ENCODE peak calls at places on chromosomes 16 and 17, in eight cellular contexts. One of them, this sample, is unnamed.

GRCh38 chr16:71721066-71721740 is 3.3 kb downstream of the PHLPP2 start:
- DNase-seq in DMS153: no peak
- DNase-seq in stimulated activated CD8-positive, alpha-beta memory T cell treated with anti-CD3 and anti-CD28 coated beads, Interleukin-4, amount 100 ng/mL, for 1 hour: no peak
- DNase-seq in H7: no peak
- DNase-seq in NCI-H460: no peak
- DNase-seq in NCI-H1048: no peak
- DNase-seq in effector memory CD4-positive, alpha-beta T cell: no peak
- DNase-seq in GM19239: no peak
- DNase-seq in this sample: no peak

GRCh38 chr17:51710289-51710979 is 448.1 kb downstream of the CA10 start:
- DNase-seq in DMS153: no peak
- DNase-seq in stimulated activated CD8-positive, alpha-beta memory T cell treated with anti-CD3 and anti-CD28 coated beads, Interleukin-4, amount 100 ng/mL, for 1 hour: no peak
- DNase-seq in H7: no peak
- DNase-seq in NCI-H460: no peak
- DNase-seq in NCI-H1048: no peak
- DNase-seq in effector memory CD4-positive, alpha-beta T cell: no peak
- DNase-seq in GM19239: no peak
- DNase-seq in this sample: no peak

GRCh38 chr17:70369296-70369855 is 200.0 kb downstream of the KCNJ2 start:
- DNase-seq in DMS153: no peak
- DNase-seq in stimulated activated CD8-positive, alpha-beta memory T cell treated with anti-CD3 and anti-CD28 coated beads, Interleukin-4, amount 100 ng/mL, for 1 hour: no peak
- DNase-seq in H7: no peak
- DNase-seq in NCI-H460: no peak
- DNase-seq in NCI-H1048: no peak
- DNase-seq in effector memory CD4-positive, alpha-beta T cell: no peak
- DNase-seq in GM19239: no peak
- DNase-seq in this sample: no peak

GRCh38 chr17:77875881-77876509 is 82.5 kb upstream of the TNRC6C start:
- DNase-seq in DMS153: no peak
- DNase-seq in stimulated activated CD8-positive, alpha-beta memory T cell treated with anti-CD3 and anti-CD28 coated beads, Interleukin-4, amount 100 ng/mL, for 1 hour: no peak
- DNase-seq in H7: no peak
- DNase-seq in NCI-H460: peak; percentile 88
- DNase-seq in NCI-H1048: no peak
- DNase-seq in effector memory CD4-positive, alpha-beta T cell: no peak
- DNase-seq in GM19239: no peak
- DNase-seq in this sample: peak; percentile 87

GRCh38 chr17:19387921-19388521 is 1.0 kb upstream of the MFAP4 start:
- DNase-seq in DMS153: no peak
- DNase-seq in stimulated activated CD8-positive, alpha-beta memory T cell treated with anti-CD3 and anti-CD28 coated beads, Interleukin-4, amount 100 ng/mL, for 1 hour: no peak
- DNase-seq in H7: no peak
- DNase-seq in NCI-H460: no peak
- DNase-seq in NCI-H1048: no peak
- DNase-seq in effector memory CD4-positive, alpha-beta T cell: no peak
- DNase-seq in GM19239: no peak
- DNase-seq in this sample: peak; percentile 78

GRCh38 chr17:64739316-64740058 is 77.4 kb upstream of the SMURF2 start:
- DNase-seq in DMS153: no peak
- DNase-seq in stimulated activated CD8-positive, alpha-beta memory T cell treated with anti-CD3 and anti-CD28 coated beads, Interleukin-4, amount 100 ng/mL, for 1 hour: no peak
- DNase-seq in H7: no peak
- DNase-seq in NCI-H460: no peak
- DNase-seq in NCI-H1048: no peak
- DNase-seq in effector memory CD4-positive, alpha-beta T cell: no peak
- DNase-seq in GM19239: no peak
- DNase-seq in this sample: peak; percentile 80

GRCh38 chr17:35259001-35259400 is 16.1 kb downstream of the SLFN5 start:
- DNase-seq in DMS153: no peak
- DNase-seq in stimulated activated CD8-positive, alpha-beta memory T cell treated with anti-CD3 and anti-CD28 coated beads, Interleukin-4, amount 100 ng/mL, for 1 hour: no peak
- DNase-seq in H7: no peak
- DNase-seq in NCI-H460: no peak
- DNase-seq in NCI-H1048: no peak
- DNase-seq in effector memory CD4-positive, alpha-beta T cell: no peak
- DNase-seq in GM19239: no peak
- DNase-seq in this sample: no peak

GRCh38 chr16:16008666-16009065 is 59.2 kb downstream of the ABCC1 start:
- DNase-seq in DMS153: no peak
- DNase-seq in stimulated activated CD8-positive, alpha-beta memory T cell treated with anti-CD3 and anti-CD28 coated beads, Interleukin-4, amount 100 ng/mL, for 1 hour: no peak
- DNase-seq in H7: no peak
- DNase-seq in NCI-H460: no peak
- DNase-seq in NCI-H1048: no peak
- DNase-seq in effector memory CD4-positive, alpha-beta T cell: no peak
- DNase-seq in GM19239: no peak
- DNase-seq in this sample: no peak

GRCh38 chr17:32266389-32267269 is 997 bp downstream of the RHBDL3 start:
- DNase-seq in DMS153: no peak
- DNase-seq in stimulated activated CD8-positive, alpha-beta memory T cell treated with anti-CD3 and anti-CD28 coated beads, Interleukin-4, amount 100 ng/mL, for 1 hour: no peak
- DNase-seq in H7: peak; percentile 83
- DNase-seq in NCI-H460: no peak
- DNase-seq in NCI-H1048: no peak
- DNase-seq in effector memory CD4-positive, alpha-beta T cell: no peak
- DNase-seq in GM19239: peak; percentile 47
- DNase-seq in this sample: peak; percentile 83

GRCh38 chr16:55543470-55543869 is 23.0 kb upstream of the CAPNS2 start:
- DNase-seq in DMS153: peak; percentile 10
- DNase-seq in stimulated activated CD8-positive, alpha-beta memory T cell treated with anti-CD3 and anti-CD28 coated beads, Interleukin-4, amount 100 ng/mL, for 1 hour: no peak
- DNase-seq in H7: peak; percentile 4
- DNase-seq in NCI-H460: peak; percentile 3
- DNase-seq in NCI-H1048: no peak
- DNase-seq in effector memory CD4-positive, alpha-beta T cell: no peak
- DNase-seq in GM19239: no peak
- DNase-seq in this sample: no peak

GRCh38 chr17:14289162-14289561 is 11.7 kb upstream of the HS3ST3B1 start:
- DNase-seq in DMS153: no peak
- DNase-seq in stimulated activated CD8-positive, alpha-beta memory T cell treated with anti-CD3 and anti-CD28 coated beads, Interleukin-4, amount 100 ng/mL, for 1 hour: no peak
- DNase-seq in H7: no peak
- DNase-seq in NCI-H460: no peak
- DNase-seq in NCI-H1048: no peak
- DNase-seq in effector memory CD4-positive, alpha-beta T cell: no peak
- DNase-seq in GM19239: no peak
- DNase-seq in this sample: no peak

GRCh38 chr17:74957935-74958549 is 14.5 kb downstream of the HID1 start:
- DNase-seq in DMS153: peak; percentile 4
- DNase-seq in stimulated activated CD8-positive, alpha-beta memory T cell treated with anti-CD3 and anti-CD28 coated beads, Interleukin-4, amount 100 ng/mL, for 1 hour: peak; percentile 64
- DNase-seq in H7: peak; percentile 96
- DNase-seq in NCI-H460: peak; percentile 49
- DNase-seq in NCI-H1048: no peak
- DNase-seq in effector memory CD4-positive, alpha-beta T cell: peak; percentile 62
- DNase-seq in GM19239: peak; percentile 82
- DNase-seq in this sample: peak; percentile 98

GRCh38 chr16:73399486-73399885 is 351.6 kb upstream of the ZFHX3 start:
- DNase-seq in DMS153: no peak
- DNase-seq in stimulated activated CD8-positive, alpha-beta memory T cell treated with anti-CD3 and anti-CD28 coated beads, Interleukin-4, amount 100 ng/mL, for 1 hour: no peak
- DNase-seq in H7: no peak
- DNase-seq in NCI-H460: no peak
- DNase-seq in NCI-H1048: no peak
- DNase-seq in effector memory CD4-positive, alpha-beta T cell: no peak
- DNase-seq in GM19239: no peak
- DNase-seq in this sample: no peak

GRCh38 chr16:84495506-84495905 is 9.0 kb downstream of the MEAK7 start:
- DNase-seq in DMS153: no peak
- DNase-seq in stimulated activated CD8-positive, alpha-beta memory T cell treated with anti-CD3 and anti-CD28 coated beads, Interleukin-4, amount 100 ng/mL, for 1 hour: no peak
- DNase-seq in H7: no peak
- DNase-seq in NCI-H460: no peak
- DNase-seq in NCI-H1048: no peak
- DNase-seq in effector memory CD4-positive, alpha-beta T cell: no peak
- DNase-seq in GM19239: no peak
- DNase-seq in this sample: no peak

GRCh38 chr17:43644081-43644480 is 17.6 kb downstream of the MEOX1 start:
- DNase-seq in DMS153: no peak
- DNase-seq in stimulated activated CD8-positive, alpha-beta memory T cell treated with anti-CD3 and anti-CD28 coated beads, Interleukin-4, amount 100 ng/mL, for 1 hour: no peak
- DNase-seq in H7: peak; percentile 55
- DNase-seq in NCI-H460: no peak
- DNase-seq in NCI-H1048: no peak
- DNase-seq in effector memory CD4-positive, alpha-beta T cell: no peak
- DNase-seq in GM19239: no peak
- DNase-seq in this sample: no peak

GRCh38 chr16:87149051-87149450 is 168.1 kb downstream of the C16orf95 start:
- DNase-seq in DMS153: no peak
- DNase-seq in stimulated activated CD8-positive, alpha-beta memory T cell treated with anti-CD3 and anti-CD28 coated beads, Interleukin-4, amount 100 ng/mL, for 1 hour: no peak
- DNase-seq in H7: no peak
- DNase-seq in NCI-H460: no peak
- DNase-seq in NCI-H1048: no peak
- DNase-seq in effector memory CD4-positive, alpha-beta T cell: no peak
- DNase-seq in GM19239: no peak
- DNase-seq in this sample: peak; percentile 70

GRCh38 chr17:9917131-9917530 is 12.1 kb upstream of the RCVRN start:
- DNase-seq in DMS153: no peak
- DNase-seq in stimulated activated CD8-positive, alpha-beta memory T cell treated with anti-CD3 and anti-CD28 coated beads, Interleukin-4, amount 100 ng/mL, for 1 hour: no peak
- DNase-seq in H7: no peak
- DNase-seq in NCI-H460: no peak
- DNase-seq in NCI-H1048: no peak
- DNase-seq in effector memory CD4-positive, alpha-beta T cell: no peak
- DNase-seq in GM19239: no peak
- DNase-seq in this sample: no peak

GRCh38 chr16:9949396-9949795 is 232.8 kb downstream of the GRIN2A start:
- DNase-seq in DMS153: no peak
- DNase-seq in stimulated activated CD8-positive, alpha-beta memory T cell treated with anti-CD3 and anti-CD28 coated beads, Interleukin-4, amount 100 ng/mL, for 1 hour: no peak
- DNase-seq in H7: no peak
- DNase-seq in NCI-H460: no peak
- DNase-seq in NCI-H1048: no peak
- DNase-seq in effector memory CD4-positive, alpha-beta T cell: no peak
- DNase-seq in GM19239: no peak
- DNase-seq in this sample: no peak

GRCh38 chr17:35773674-35774425 is 13.2 kb downstream of the C17orf50 start:
- DNase-seq in DMS153: no peak
- DNase-seq in stimulated activated CD8-positive, alpha-beta memory T cell treated with anti-CD3 and anti-CD28 coated beads, Interleukin-4, amount 100 ng/mL, for 1 hour: no peak
- DNase-seq in H7: no peak
- DNase-seq in NCI-H460: no peak
- DNase-seq in NCI-H1048: no peak
- DNase-seq in effector memory CD4-positive, alpha-beta T cell: no peak
- DNase-seq in GM19239: no peak
- DNase-seq in this sample: peak; percentile 84

This sample was measured in osteoblast.